ENCODE peak calls at places on chromosome 3, in seven cellular contexts. V is astrocyte, W is AG10803, K is coronary artery, G is thoracic aorta, X is stomach, S is A549. O is an unnamed sample.

GRCh38 chr3:188037965-188038581 is 115.9 kb upstream of the LPP start:
- DNase-seq in V (peak), W (peak), K (no peak), G (no peak), X (no peak), S (no peak), O (peak)

GRCh38 chr3:125003369-125003853 is 52.4 kb downstream of the HEG1 start:
- DNase-seq in V (peak), W (peak), K (no peak), G (no peak), X (no peak), S (no peak), O (peak)

GRCh38 chr3:145807990-145808389 is 353.0 kb downstream of the PLOD2 start:
- DNase-seq in V (peak), W (no peak), K (no peak), G (no peak), X (no peak), S (no peak), O (peak)

GRCh38 chr3:190458040-190458439 is 8.3 kb upstream of the TMEM207 start:
- DNase-seq in V (no peak), W (peak), K (no peak), G (no peak), X (no peak), S (no peak), O (peak)

GRCh38 chr3:14988988-14989394 is 41.6 kb downstream of the NR2C2 start:
- DNase-seq in V (no peak), W (no peak), K (no peak), G (no peak), X (no peak), S (peak), O (no peak)

GRCh38 chr3:32835049-32835371 is 17.2 kb downstream of the TRIM71 start:
- DNase-seq in V (no peak), W (no peak), K (no peak), G (no peak), X (no peak), S (no peak), O (no peak)

GRCh38 chr3:55198554-55198953 is 270.7 kb upstream of the LRTM1 start:
- DNase-seq in V (peak), W (peak), K (no peak), G (no peak), X (no peak), S (no peak), O (peak)

GRCh38 chr3:161567962-161568361 is 71.4 kb downstream of the OTOL1 start:
- DNase-seq in V (peak), W (peak), K (no peak), G (no peak), X (no peak), S (no peak), O (peak)

GRCh38 chr3:111904376-111905241 is 45.5 kb downstream of the PHLDB2 start:
- DNase-seq in V (peak), W (peak), K (no peak), G (no peak), X (no peak), S (peak), O (peak)

GRCh38 chr3:53891500-53892334 is at the start of gene SELENOK:
- DNase-seq in V (peak), W (peak), K (peak), G (peak), X (peak), S (peak), O (peak)
- H3K4me3 ChIP-seq in V (peak), W (peak), K (peak), G (peak), X (peak), S (peak), O (peak)

DNA sequence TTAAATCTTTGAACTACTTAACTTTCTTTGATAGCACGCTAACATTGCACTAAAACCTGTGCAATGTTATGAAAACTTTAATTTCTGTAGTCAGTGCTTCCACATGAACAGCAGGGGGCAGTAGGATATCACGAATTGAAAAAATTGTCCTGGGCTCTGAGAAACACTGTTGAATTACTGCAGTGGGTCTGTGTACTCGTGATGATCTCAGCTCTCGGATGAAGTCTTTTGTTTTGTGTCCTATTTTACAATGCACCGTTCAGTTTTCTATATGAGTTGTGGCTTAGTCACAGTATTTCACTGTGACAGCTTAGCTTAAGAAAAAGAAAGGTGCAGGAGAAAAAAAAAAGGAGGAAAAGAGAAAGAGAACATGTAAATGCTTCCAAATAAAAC is 141.3 kb upstream of the CCDC54 start:
- DNase-seq in V (peak), W (peak), K (no peak), G (no peak), X (no peak), S (peak), O (peak)
- H3K4me3 ChIP-seq in V (peak), W (peak), K (peak), G (peak), X (peak), S (peak), O (peak)

GRCh38 chr3:170473358-170473757 is 54.7 kb downstream of the CLDN11 start:
- DNase-seq in V (no peak), W (no peak), K (no peak), G (no peak), X (no peak), S (no peak), O (no peak)
- H3K4me3 ChIP-seq in V (no peak), W (no peak), K (no peak), G (no peak), X (no peak), S (no peak), O (no peak)

GRCh38 chr3:8552223-8552762 is 50.7 kb downstream of the LMCD1 start:
- DNase-seq in V (no peak), W (no peak), K (no peak), G (no peak), X (no peak), S (no peak), O (no peak)
- H3K4me3 ChIP-seq in V (no peak), W (no peak), K (no peak), G (no peak), X (no peak), S (no peak), O (no peak)

GRCh38 chr3:51706788-51707731 is at the start of gene GRM2:
- DNase-seq in V (peak), W (peak), K (peak), G (no peak), X (peak), S (no peak), O (peak)
- H3K4me3 ChIP-seq in V (peak), W (peak), K (peak), G (peak), X (peak), S (no peak), O (peak)

GRCh38 chr3:66536791-66537190 is 36.0 kb upstream of the LRIG1 start:
- DNase-seq in V (no peak), W (no peak), K (no peak), G (no peak), X (no peak), S (no peak), O (no peak)

GRCh38 chr3:66531256-66531655 is 30.4 kb upstream of the LRIG1 start:
- DNase-seq in V (no peak), W (no peak), K (no peak), G (no peak), X (no peak), S (no peak), O (no peak)

GRCh38 chr3:66534304-66534703 is 33.5 kb upstream of the LRIG1 start:
- DNase-seq in V (no peak), W (no peak), K (no peak), G (no peak), X (no peak), S (no peak), O (no peak)

GRCh38 chr3:66532160-66532587 is 31.4 kb upstream of the LRIG1 start:
- DNase-seq in V (no peak), W (no peak), K (no peak), G (no peak), X (no peak), S (no peak), O (no peak)

DNA sequence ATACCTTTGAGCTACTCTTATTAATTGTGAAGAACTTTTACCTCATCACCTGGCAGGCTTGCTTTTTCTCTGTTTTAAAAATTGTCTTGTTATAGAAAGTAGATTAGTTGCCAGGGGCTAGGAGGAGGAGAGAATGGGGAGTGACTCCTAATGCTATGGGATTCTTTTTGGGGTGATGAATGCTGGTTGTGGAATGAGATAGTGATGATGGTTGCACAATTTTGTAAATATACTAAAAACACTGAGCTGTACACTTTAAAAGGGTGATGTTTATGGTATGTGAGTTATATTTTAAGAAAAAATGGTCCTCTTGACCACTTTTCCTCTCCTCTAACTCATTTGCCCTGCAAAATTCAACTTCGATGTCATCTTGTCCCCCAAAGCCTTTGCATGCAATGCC is 31.8 kb upstream of the LRIG1 start:
- DNase-seq in V (no peak), W (no peak), K (no peak), G (no peak), X (no peak), S (no peak), O (no peak)
- H3K4me3 ChIP-seq in V (no peak), W (no peak), K (no peak), G (no peak), X (no peak), S (no peak), O (no peak)

GRCh38 chr3:170419301-170420087 is 826 bp downstream of the CLDN11 start:
- DNase-seq in V (peak), W (peak), K (no peak), G (no peak), X (no peak), S (no peak), O (peak)
- H3K4me3 ChIP-seq in V (peak), W (peak), K (peak), G (peak), X (peak), S (no peak), O (peak)

DNA sequence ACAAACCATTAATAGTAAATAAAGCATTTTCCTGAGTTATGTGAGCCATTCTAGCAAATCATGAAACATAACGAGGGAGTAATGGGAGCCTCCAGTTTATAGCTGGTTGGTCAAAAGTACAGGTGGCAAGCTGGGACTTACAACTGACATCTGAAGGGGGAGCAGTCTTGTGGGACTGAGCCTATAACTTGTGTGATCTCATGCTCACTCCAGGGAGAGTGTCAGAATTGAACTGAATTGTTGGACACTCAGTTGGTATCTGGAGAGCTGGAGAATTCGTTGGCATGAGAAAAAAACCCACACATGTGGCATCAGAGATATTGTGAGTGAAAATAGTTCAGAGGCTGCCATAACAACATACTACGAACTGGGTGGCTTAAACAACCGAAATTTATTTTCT is 22.8 kb upstream of the DENND6A start:
- DNase-seq in V (no peak), W (no peak), K (no peak), G (no peak), X (no peak), S (no peak), O (no peak)
- H3K4me3 ChIP-seq in V (no peak), W (no peak), K (no peak), G (no peak), X (no peak), S (no peak), O (no peak)

DNA sequence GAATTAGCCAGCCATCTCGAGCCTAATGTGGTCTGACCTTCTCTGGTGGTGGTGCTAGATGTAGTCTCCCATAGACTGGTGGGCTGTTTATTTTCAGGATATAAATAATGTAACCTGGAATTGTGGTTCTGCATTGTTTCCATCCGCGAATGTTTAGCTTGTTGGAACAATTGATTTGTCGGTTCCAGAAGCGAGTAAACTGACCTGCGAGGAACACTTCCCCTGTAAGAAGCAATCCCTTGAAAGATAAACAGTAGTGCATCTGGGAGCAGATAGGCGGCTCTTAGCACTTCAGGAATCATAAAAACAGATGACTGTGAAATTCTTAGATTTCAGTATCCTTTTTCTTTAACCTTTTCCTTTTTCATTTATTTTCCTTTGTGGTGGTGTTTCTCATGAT is 157.8 kb downstream of the GHSR start:
- DNase-seq in V (no peak), W (no peak), K (no peak), G (no peak), X (no peak), S (no peak), O (no peak)
- H3K4me3 ChIP-seq in V (no peak), W (no peak), K (no peak), G (no peak), X (no peak), S (no peak), O (no peak)

GRCh38 chr3:12837295-12837986 is 3.9 kb downstream of the RPL32 start:
- DNase-seq in V (no peak), W (no peak), K (no peak), G (no peak), X (no peak), S (no peak), O (no peak)
- H3K4me3 ChIP-seq in V (peak), W (no peak), K (no peak), G (no peak), X (peak), S (no peak), O (peak)

O was measured in GM23248.